ENCODE peak calls at places on chromosomes 5 and 9, in four cellular contexts. T is breast epithelium, A is psoas muscle, R is tibial artery. Z is an unnamed sample.

GRCh38 chr5:156367602-156368001 is 40.6 kb downstream of the SGCD start:
- DNase-seq in A (peak), T (no peak), R (peak), Z (peak)

GRCh38 chr9:106934831-106935230 is 71.9 kb downstream of the ZNF462 start:
- DNase-seq in R (no peak), T (no peak), A (no peak), Z (no peak)

GRCh38 chr5:139689631-139690384 is 41.7 kb downstream of the CXXC5 start:
- DNase-seq in R (no peak), T (no peak), A (no peak), Z (no peak)

GRCh38 chr9:76297721-76298239 is 96.4 kb downstream of the RFK start:
- DNase-seq in A (peak), R (peak), T (no peak), Z (peak)

GRCh38 chr9:136835162-136835931 is 6.9 kb upstream of the AJM1 start:
- DNase-seq in A (peak), R (no peak), T (no peak), Z (no peak)

GRCh38 chr9:93380410-93381060 is 71.0 kb upstream of the FAM120A start:
- DNase-seq in R (no peak), T (no peak), A (no peak), Z (no peak)

GRCh38 chr9:120338340-120338739 is 241.6 kb downstream of the CDK5RAP2 start:
- DNase-seq in T (no peak), A (no peak), R (no peak), Z (no peak)

GRCh38 chr5:146130440-146131045 is 25.2 kb upstream of the PLAC8L1 start:
- DNase-seq in R (no peak), A (no peak), T (no peak), Z (peak)

GRCh38 chr9:110142868-110143866 is 64.8 kb downstream of the C9orf152 start:
- DNase-seq in A (no peak), T (no peak), R (no peak), Z (no peak)

GRCh38 chr9:130305381-130305780 is 39.8 kb downstream of the HMCN2 start:
- DNase-seq in R (peak), T (no peak), A (peak), Z (no peak)

GRCh38 chr5:59905217-59905616 is 11.7 kb upstream of the PDE4D start:
- DNase-seq in T (no peak), R (no peak), A (no peak), Z (no peak)

GRCh38 chr9:89502038-89502601 is 4.2 kb upstream of the SEMA4D start:
- DNase-seq in R (no peak), A (no peak), T (no peak), Z (no peak)

GRCh38 chr5:137761020-137761516 is 6.9 kb upstream of the HNRNPA0 start:
- DNase-seq in A (no peak), T (no peak), R (no peak), Z (no peak)

GRCh38 chr5:154491951-154492350 is 13.9 kb upstream of the HAND1 start:
- DNase-seq in A (no peak), R (no peak), T (no peak), Z (no peak)

GRCh38 chr5:98906756-98907355 is 22.0 kb downstream of the CHD1 start:
- DNase-seq in T (no peak), A (no peak), R (no peak), Z (peak)

GRCh38 chr5:130692766-130693165 is 472.3 kb downstream of the HINT1 start:
- DNase-seq in R (no peak), T (no peak), A (no peak), Z (peak)

GRCh38 chr9:36834736-36835135 is 199.3 kb downstream of the PAX5 start:
- DNase-seq in A (no peak), T (no peak), R (no peak), Z (no peak)

GRCh38 chr9:11335011-11335410 is 722.2 kb upstream of the PTPRD start:
- DNase-seq in R (no peak), A (no peak), T (no peak), Z (no peak)

GRCh38 chr9:22307013-22307711 is 139.5 kb upstream of the DMRTA1 start:
- DNase-seq in R (no peak), T (no peak), A (no peak), Z (peak)

GRCh38 chr5:117893211-117893610 is 1095.1 kb downstream of the DTWD2 start:
- DNase-seq in T (no peak), A (no peak), R (no peak), Z (no peak)

GRCh38 chr9:19387317-19387716 is 7.3 kb upstream of the RPS6 start:
- DNase-seq in A (no peak), R (no peak), T (no peak), Z (no peak)

GRCh38 chr5:150263801-150264621 is 25.6 kb downstream of the CAMK2A start:
- DNase-seq in T (peak), R (no peak), A (peak), Z (peak)

GRCh38 chr9:94971378-94972131 is 245.1 kb downstream of the AOPEP start:
- DNase-seq in R (no peak), T (no peak), A (no peak), Z (no peak)

GRCh38 chr9:34046784-34047379 is 1.8 kb downstream of the UBAP2 start:
- DNase-seq in R (no peak), T (no peak), A (no peak), Z (peak)

GRCh38 chr5:59416441-59416840 is 477.1 kb downstream of the PDE4D start:
- DNase-seq in A (no peak), T (no peak), R (no peak), Z (peak)

GRCh38 chr5:166992874-166993722 is 1298.3 kb upstream of the WWC1 start:
- DNase-seq in R (no peak), T (no peak), A (no peak), Z (peak)

GRCh38 chr9:87698069-87698809 is 27.7 kb upstream of the CTSL start:
- DNase-seq in R (no peak), A (no peak), T (no peak), Z (no peak)

GRCh38 chr9:127742435-127743088 is 7.5 kb upstream of the TOR2A start:
- DNase-seq in A (peak), T (no peak), R (no peak), Z (peak)

GRCh38 chr5:160230686-160231527 is 1.6 kb downstream of the FABP6 start:
- DNase-seq in A (peak), R (peak), T (no peak), Z (peak)

GRCh38 chr5:55497712-55498111 is 37.1 kb downstream of the PLPP1 start:
- DNase-seq in A (no peak), R (no peak), T (no peak), Z (no peak)

GRCh38 chr5:125093776-125094175 is 347.3 kb upstream of the ZNF608 start:
- DNase-seq in A (no peak), T (no peak), R (no peak), Z (peak)

GRCh38 chr5:10222326-10222725 is 27.4 kb downstream of the ATPSCKMT start:
- DNase-seq in R (no peak), T (no peak), A (no peak), Z (no peak)

GRCh38 chr5:171386861-171387254 is 791 bp upstream of the NPM1 start:
- DNase-seq in T (no peak), A (no peak), R (no peak), Z (no peak)

GRCh38 chr5:119396265-119396664 is 40.4 kb downstream of the TNFAIP8 start:
- DNase-seq in A (no peak), R (no peak), T (no peak), Z (no peak)

GRCh38 chr9:126528111-126528510 is 85.6 kb upstream of the LMX1B start:
- DNase-seq in T (no peak), A (no peak), R (no peak), Z (no peak)

GRCh38 chr5:146334074-146334533 is 4.5 kb upstream of the POU4F3 start:
- DNase-seq in R (no peak), T (no peak), A (no peak), Z (no peak)

GRCh38 chr5:172973127-172973916 is 10.2 kb upstream of the ATP6V0E1 start:
- DNase-seq in A (no peak), T (no peak), R (no peak), Z (peak)

GRCh38 chr5:1748845-1749244 is 50.8 kb downstream of the MRPL36 start:
- DNase-seq in A (no peak), T (peak), R (peak), Z (no peak)

GRCh38 chr5:172178301-172179031 is 9.6 kb downstream of the STK10 start:
- DNase-seq in T (no peak), R (no peak), A (no peak), Z (no peak)

GRCh38 chr9:78441822-78442431 is 145.0 kb downstream of the PSAT1 start:
- DNase-seq in A (no peak), T (no peak), R (no peak), Z (no peak)

GRCh38 chr5:179768326-179769085 is 25.3 kb upstream of the LTC4S start:
- DNase-seq in A (no peak), R (no peak), T (no peak), Z (no peak)

GRCh38 chr5:179765400-179765799 is 28.4 kb upstream of the LTC4S start:
- DNase-seq in T (no peak), A (peak), R (peak), Z (peak)

GRCh38 chr5:179769276-179769675 is 24.5 kb upstream of the LTC4S start:
- DNase-seq in R (no peak), A (no peak), T (no peak), Z (no peak)

GRCh38 chr5:179766021-179766725 is 27.6 kb upstream of the LTC4S start:
- DNase-seq in T (no peak), R (no peak), A (no peak), Z (peak)

DNA sequence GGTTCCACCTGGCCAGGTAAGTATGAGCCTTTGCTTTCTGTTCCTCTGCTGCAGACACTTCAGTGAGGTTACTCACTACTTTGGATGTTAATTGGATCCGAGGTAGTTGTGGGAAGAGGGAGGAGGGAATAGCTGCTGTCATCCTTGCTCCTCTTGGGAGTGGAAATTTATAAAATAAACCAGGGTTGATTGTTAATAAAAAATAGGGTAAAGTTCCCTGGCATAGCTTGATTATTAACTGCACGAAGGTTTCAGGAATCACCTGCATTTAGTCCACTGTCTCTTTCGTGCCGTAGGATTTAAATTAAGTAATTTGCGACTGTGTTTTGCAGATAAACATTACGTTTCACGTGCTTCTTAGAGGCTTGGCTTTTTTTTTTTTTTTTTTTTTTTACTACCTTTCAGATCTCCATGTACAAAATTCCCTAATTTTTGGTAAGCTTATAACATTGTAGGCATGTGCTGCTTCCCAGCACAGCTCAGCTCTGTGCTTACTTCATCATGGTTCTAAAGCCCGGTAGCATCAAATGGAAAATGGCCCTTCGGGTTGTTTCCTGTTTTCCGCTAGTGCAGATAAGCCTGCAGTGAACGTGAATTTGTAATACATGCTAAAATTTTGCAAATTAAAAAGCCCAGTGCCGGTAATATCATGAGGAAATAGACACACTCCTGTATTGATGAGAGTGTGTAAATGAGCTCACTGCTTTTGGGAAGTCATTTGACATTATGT is 26.9 kb upstream of the LTC4S start:
- DNase-seq in R (no peak), A (no peak), T (no peak), Z (no peak)
- H3K4me3 ChIP-seq in R (no peak), A (no peak), T (no peak), Z (no peak)

GRCh38 chr9:35609820-35610163 is 4.7 kb downstream of the TESK1 start:
- DNase-seq in A (no peak), R (no peak), T (no peak), Z (no peak)
- TF ChIP-seq CTCF in A (no peak), R (no peak), T (no peak), Z (no peak)

DNA sequence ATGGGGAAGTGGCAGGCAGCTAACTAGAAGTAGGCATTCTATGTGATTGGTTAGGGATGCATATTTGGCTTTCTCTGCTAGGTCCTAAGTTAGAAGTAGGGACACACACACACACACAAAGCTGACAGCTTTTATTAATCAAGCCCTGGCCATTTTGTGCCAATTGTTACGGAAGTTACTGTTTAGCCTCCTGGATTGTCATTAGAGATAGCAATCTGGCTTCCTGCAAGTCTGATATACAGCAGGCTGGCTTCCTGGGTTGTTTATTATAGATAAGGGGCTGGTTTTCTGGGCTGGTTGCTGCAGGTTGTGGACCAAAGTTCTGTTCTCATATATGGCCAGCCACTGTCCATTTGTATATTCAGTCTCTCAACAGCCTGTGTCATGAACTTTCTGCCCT is 308.0 kb upstream of the GRAMD2B start:
- DNase-seq in T (no peak), A (no peak), R (no peak), Z (no peak)
- H3K4me3 ChIP-seq in T (no peak), A (no peak), R (no peak), Z (no peak)

GRCh38 chr9:128845186-128845931 is 15.8 kb upstream of the SPOUT1 start:
- DNase-seq in R (no peak), T (peak), A (no peak), Z (no peak)
- TF ChIP-seq CTCF in R (no peak), T (peak), A (no peak), Z (no peak)

DNA sequence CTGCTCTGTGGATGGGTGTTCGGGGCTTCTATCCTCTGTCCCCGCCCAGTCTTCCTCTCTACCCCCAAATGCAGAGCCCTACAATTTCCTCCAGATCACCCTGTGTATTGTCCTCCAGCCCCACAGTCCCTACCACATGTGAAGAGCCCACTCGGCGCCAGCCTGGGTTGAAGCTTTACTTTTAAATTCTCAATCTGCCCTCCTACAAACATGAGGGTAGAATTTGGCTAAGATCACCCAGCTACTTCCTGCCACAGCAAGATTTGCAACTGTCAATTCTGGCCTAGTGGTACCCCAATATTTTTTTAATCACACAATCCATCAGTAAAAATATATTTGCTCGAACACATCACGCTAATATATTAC is 3.9 kb downstream of the AKNA start:
- DNase-seq in T (no peak), A (no peak), R (no peak), Z (no peak)
- H3K4me3 ChIP-seq in T (no peak), A (no peak), R (no peak), Z (no peak)

GRCh38 chr5:105931782-105932489 is 1738.8 kb downstream of the EFNA5 start:
- DNase-seq in A (no peak), T (no peak), R (no peak), Z (peak)
- TF ChIP-seq CTCF in A (no peak), T (no peak), R (no peak), Z (no peak)